ENCODE peak calls at places on chromosomes 16 and 17, in five cellular contexts. D is IMR-90; P is heart right ventricle; I is SJCRH30; N is effector memory CD4-positive, alpha-beta T cell. F is an unnamed sample. For H3K9me3, the result is how much of the 10 kb centered on the place peaks cover.

GRCh38 chr17:45992175-45992574 is 6.9 kb upstream of the STH start:
- DNase-seq in I (no peak), N (no peak), D (peak), P (no peak), F (no peak)

GRCh38 chr16:79287424-79287917 is 313.1 kb downstream of the MAF start:
- DNase-seq in D (no peak), I (no peak), N (no peak), P (peak), F (no peak)

GRCh38 chr17:9363440-9364350 is 211.9 kb downstream of the STX8 start:
- DNase-seq in N (no peak), P (no peak), D (peak), I (no peak), F (no peak)

GRCh38 chr17:57676543-57676942 is 68.6 kb downstream of the CCDC182 start:
- DNase-seq in I (no peak), N (no peak), D (no peak), P (no peak), F (no peak)

GRCh38 chr17:79670537-79671386 is 59.9 kb upstream of the RBFOX3 start:
- DNase-seq in I (no peak), P (no peak), N (no peak), D (no peak), F (no peak)

GRCh38 chr16:88799569-88800276 is 3.9 kb upstream of the CDT1 start:
- DNase-seq in D (no peak), I (no peak), P (no peak), N (no peak), F (no peak)

GRCh38 chr17:34633351-34633750 is 54.0 kb downstream of the TMEM132E start:
- DNase-seq in I (no peak), P (no peak), D (no peak), N (no peak), F (no peak)

GRCh38 chr16:71933913-71934696 is 38.8 kb downstream of the IST1 start:
- DNase-seq in P (no peak), D (peak), I (no peak), N (no peak), F (no peak)

GRCh38 chr16:835373-835772 is 34.8 kb upstream of the GNG13 start:
- DNase-seq in I (no peak), N (no peak), P (no peak), D (no peak), F (peak)
- H3K9me3 ChIP-seq in I (under half), N (under half), P (under half), D (under half), F (under half)

GRCh38 chr17:53058031-53058430 is 764.7 kb upstream of the KIF2B start:
- DNase-seq in P (no peak), D (no peak), N (no peak), I (peak), F (no peak)
- H3K9me3 ChIP-seq in P (under half), D (under half), N (under half), I (under half), F (under half)

DNA sequence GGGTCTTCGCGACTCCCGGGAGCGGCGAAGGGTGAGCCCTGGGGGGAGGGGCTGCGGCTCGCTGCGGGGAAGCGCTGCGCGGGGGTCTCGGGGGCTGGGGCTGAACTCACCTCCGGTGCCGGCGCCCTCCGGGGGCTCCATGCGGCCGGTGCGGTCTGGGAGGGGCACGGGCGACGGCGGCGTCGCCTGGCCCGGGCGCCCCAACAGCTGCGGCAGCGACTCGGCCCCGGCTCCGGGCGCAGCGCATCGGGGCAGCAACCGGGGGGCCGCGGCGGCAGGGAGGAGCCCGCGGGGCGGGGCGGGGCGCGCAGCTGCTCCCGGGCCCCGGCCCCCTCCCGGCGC is at the start of gene DBNDD1:
- DNase-seq in D (no peak), N (no peak), I (no peak), P (no peak), F (no peak)
- H3K9me3 ChIP-seq in D (under half), N (under half), I (under half), P (under half), F (under half)

GRCh38 chr17:70268383-70268782 is 99.1 kb downstream of the KCNJ2 start:
- DNase-seq in I (no peak), N (no peak), D (no peak), P (no peak), F (no peak)

GRCh38 chr17:70270554-70270953 is 101.2 kb downstream of the KCNJ2 start:
- DNase-seq in N (no peak), P (no peak), I (no peak), D (no peak), F (no peak)

GRCh38 chr17:70274255-70274654 is 104.9 kb downstream of the KCNJ2 start:
- DNase-seq in N (no peak), P (no peak), D (no peak), I (no peak), F (no peak)

GRCh38 chr17:70271200-70271599 is 101.9 kb downstream of the KCNJ2 start:
- DNase-seq in P (no peak), I (no peak), N (no peak), D (no peak), F (no peak)

DNA sequence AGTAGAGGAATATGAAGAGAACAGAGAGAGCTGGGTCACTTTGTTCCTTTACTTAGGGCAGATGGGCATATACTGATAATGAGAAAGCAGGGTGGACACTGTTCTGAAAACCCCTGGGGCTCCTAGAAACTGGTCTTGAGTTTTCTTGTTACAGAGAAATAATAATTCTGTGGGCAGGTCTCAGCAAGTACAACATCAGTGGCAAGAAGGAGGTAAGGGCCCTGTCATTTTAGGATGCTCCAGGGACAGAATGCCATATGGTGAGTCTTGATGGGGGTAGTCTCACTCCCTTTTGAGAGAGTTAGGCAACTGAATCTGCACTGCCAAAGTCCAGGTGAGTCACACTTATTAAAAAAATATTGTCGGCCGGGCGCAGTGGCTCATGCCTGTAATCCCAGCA is 102.3 kb downstream of the KCNJ2 start:
- DNase-seq in N (no peak), D (no peak), I (no peak), P (no peak), F (no peak)
- H3K9me3 ChIP-seq in N (under half), D (under half), I (under half), P (under half), F (under half)

GRCh38 chr16:84033251-84034195 is 9.1 kb downstream of the SLC38A8 start:
- DNase-seq in P (no peak), D (no peak), I (no peak), N (no peak), F (no peak)
- H3K9me3 ChIP-seq in P (under half), D (under half), I (under half), N (under half), F (under half)

DNA sequence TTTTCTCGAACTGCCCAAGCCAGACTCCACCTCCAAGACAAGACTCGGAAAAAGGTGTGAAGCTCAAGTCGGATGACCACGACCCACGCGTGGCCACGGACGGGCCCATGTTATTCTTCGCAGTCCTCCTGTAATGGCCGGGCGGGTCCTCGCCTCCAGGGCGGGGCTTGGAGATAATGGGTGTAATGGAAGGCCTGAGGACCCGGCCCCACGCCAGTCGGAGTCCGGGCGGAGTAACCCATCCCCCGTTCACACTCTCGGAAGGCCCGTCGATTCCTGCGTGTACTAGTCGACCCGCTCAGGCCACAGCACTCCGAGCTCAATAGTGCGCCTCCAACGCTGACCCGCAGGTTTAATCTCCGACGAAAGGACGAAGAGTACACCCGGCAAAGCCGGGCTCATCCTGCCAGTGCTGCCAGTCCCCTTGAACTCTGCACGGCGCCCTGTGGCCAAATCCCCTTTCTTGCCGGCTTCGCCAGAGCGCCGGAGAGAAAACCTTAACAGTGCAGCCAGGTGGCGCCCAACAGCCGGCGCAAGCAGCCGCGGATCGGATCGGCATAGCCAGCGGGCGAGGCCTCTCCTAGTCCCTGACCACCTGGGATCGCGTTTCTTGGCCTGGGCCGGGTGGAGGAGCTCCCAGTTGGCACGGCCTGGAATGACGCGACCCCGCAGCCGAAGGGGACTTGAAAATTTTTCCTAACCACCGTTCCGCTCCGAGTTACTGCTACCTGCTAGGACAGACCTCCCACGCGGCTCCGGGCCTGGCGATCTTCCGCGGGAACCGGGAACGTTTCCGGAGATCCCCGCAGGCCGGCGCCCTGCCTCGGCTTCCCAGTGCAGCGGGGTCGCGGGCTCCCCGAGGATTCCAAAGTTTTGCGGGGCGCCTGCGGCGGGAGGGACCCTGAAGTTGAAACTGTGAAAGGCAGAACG is 762.0 kb downstream of the KCNJ18 start:
- DNase-seq in N (no peak), I (no peak), P (no peak), D (no peak), F (no peak)
- H3K9me3 ChIP-seq in N (under half), I (under half), P (under half), D (under half), F (under half)

F was measured in left lung.